ENCODE peak calls at places on chromosomes 12 and 14, in six cellular contexts. O is GM12892, E is HepG2, U is K562, B is GM12878, T is H1. N is an unnamed sample.
A peak's percentile ranks its signal among the peaks of the same experiment; 100 is the strongest.

GRCh38 chr14:99330316-99331240 is 58.6 kb upstream of the BCL11B start:
- DNase-seq in E (no peak), T (no peak), U (no peak), B (no peak), O (no peak), N (no peak)

GRCh38 chr12:2311001-2311778 is 258.4 kb downstream of the CACNA1C start:
- DNase-seq in O (no peak), T (no peak), B (no peak), U (no peak), E (no peak), N (no peak)

GRCh38 chr12:124497658-124498057 is 69.8 kb downstream of the NCOR2 start:
- DNase-seq in T (no peak), U (no peak), E (no peak), B (no peak), O (no peak), N (no peak)

GRCh38 chr12:66036317-66036716 is 94.2 kb downstream of the LLPH start:
- DNase-seq in U (no peak), B (no peak), T (no peak), O (no peak), E (peak; percentile 60), N (no peak)

GRCh38 chr14:38900887-38901286 is 202.1 kb downstream of the SEC23A start:
- DNase-seq in B (no peak), E (no peak), T (no peak), U (no peak), O (no peak), N (no peak)

GRCh38 chr12:82740129-82741000 is 53.7 kb downstream of the TMTC2 start:
- DNase-seq in E (no peak), T (no peak), B (no peak), O (no peak), U (no peak), N (no peak)

GRCh38 chr12:23887055-23887835 is 62.2 kb downstream of the SOX5 start:
- DNase-seq in O (no peak), U (peak; percentile 15), E (no peak), T (no peak), B (no peak), N (no peak)

GRCh38 chr14:64266206-64266605 is 28.0 kb downstream of the ESR2 start:
- DNase-seq in E (no peak), T (no peak), U (no peak), B (no peak), O (no peak), N (no peak)

GRCh38 chr14:95043314-95043713 is 114.0 kb downstream of the DICER1 start:
- DNase-seq in E (no peak), B (no peak), O (no peak), T (no peak), U (no peak), N (no peak)

GRCh38 chr12:2796187-2796663 is 1.5 kb downstream of the FKBP4 start:
- DNase-seq in U (no peak), B (no peak), T (no peak), E (no peak), O (no peak), N (no peak)

GRCh38 chr14:75144944-75145343 is 18.1 kb upstream of the NEK9 start:
- DNase-seq in E (no peak), B (no peak), O (no peak), T (no peak), U (no peak), N (no peak)

GRCh38 chr12:4412056-4412455 is 32.5 kb upstream of the FGF23 start:
- DNase-seq in T (no peak), E (no peak), U (no peak), O (no peak), B (no peak), N (no peak)

GRCh38 chr12:62361048-62361447 is 100.8 kb downstream of the USP15 start:
- DNase-seq in B (no peak), T (no peak), E (no peak), U (no peak), O (no peak), N (no peak)

GRCh38 chr14:51939727-51940126 is 49.6 kb upstream of the RTRAF start:
- DNase-seq in E (no peak), O (no peak), U (no peak), T (no peak), B (peak; percentile 37), N (no peak)

GRCh38 chr14:91225025-91225424 is 19.5 kb downstream of the GPR68 start:
- DNase-seq in B (no peak), E (no peak), O (no peak), T (no peak), U (no peak), N (no peak)

GRCh38 chr12:8508912-8509841 is 4.1 kb upstream of the CLEC4D start:
- DNase-seq in U (no peak), O (no peak), T (no peak), B (no peak), E (no peak), N (no peak)

GRCh38 chr12:64682572-64683277 is 72.4 kb downstream of the RASSF3 start:
- DNase-seq in B (no peak), T (no peak), E (no peak), U (no peak), O (no peak), N (no peak)

GRCh38 chr12:102726686-102727085 is 190.4 kb downstream of the PAH start:
- DNase-seq in O (no peak), T (no peak), B (no peak), E (no peak), U (no peak), N (no peak)

GRCh38 chr12:78278706-78279105 is 448.0 kb downstream of the NAV3 start:
- DNase-seq in B (no peak), T (no peak), O (no peak), U (no peak), E (no peak), N (no peak)

DNA sequence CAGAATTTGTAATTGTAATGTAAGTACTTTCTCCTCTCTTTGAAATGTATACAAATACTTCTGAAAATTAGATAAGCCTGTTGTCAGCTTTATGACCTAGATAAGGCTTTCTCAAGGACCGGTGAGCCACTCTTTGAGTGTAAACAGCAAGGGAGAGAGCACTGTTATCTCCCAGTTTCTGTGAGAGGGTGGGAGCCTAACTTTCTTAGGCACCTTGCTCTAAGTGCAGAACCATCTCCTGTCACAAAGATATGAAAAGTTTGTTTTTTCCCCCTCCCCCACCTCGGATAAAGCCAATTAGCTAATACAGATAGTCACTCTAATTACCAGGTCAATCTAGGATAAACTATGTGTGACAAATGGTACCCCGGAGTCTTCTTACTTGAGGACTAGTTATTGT is 35.8 kb downstream of the CAPS2 start:
- DNase-seq in B (no peak), U (no peak), O (no peak), T (no peak), E (no peak), N (no peak)
- TF ChIP-seq TAF1 in B (no peak), U (no peak), O (no peak), T (no peak), E (no peak), N (no peak)

GRCh38 chr12:122421263-122421814 is 1.1 kb downstream of the CLIP1 start:
- DNase-seq in O (no peak), E (peak; percentile 82), T (no peak), U (peak; percentile 35), B (no peak), N (no peak)

GRCh38 chr12:122422769-122423257 is 344 bp upstream of the CLIP1 start:
- DNase-seq in O (no peak), U (no peak), E (peak; percentile 49), T (no peak), B (no peak), N (no peak)

GRCh38 chr12:122421815-122422737 is at the start of gene CLIP1:
- DNase-seq in O (peak; percentile 46), T (no peak), B (no peak), E (peak; percentile 27), U (peak; percentile 79), N (peak; percentile 59)

GRCh38 chr12:122420471-122421262 is 1.8 kb downstream of the CLIP1 start:
- DNase-seq in U (no peak), E (no peak), T (no peak), B (no peak), O (no peak), N (no peak)

GRCh38 chr12:122423258-122424165 is 1.0 kb upstream of the CLIP1 start:
- DNase-seq in E (peak; percentile 64), T (no peak), O (no peak), U (no peak), B (no peak), N (no peak)
- TF ChIP-seq POLR2A in E (peak; percentile 43), T (no peak), O (peak; percentile 36), U (peak; percentile 84), B (no peak), N (peak; percentile 67)

DNA sequence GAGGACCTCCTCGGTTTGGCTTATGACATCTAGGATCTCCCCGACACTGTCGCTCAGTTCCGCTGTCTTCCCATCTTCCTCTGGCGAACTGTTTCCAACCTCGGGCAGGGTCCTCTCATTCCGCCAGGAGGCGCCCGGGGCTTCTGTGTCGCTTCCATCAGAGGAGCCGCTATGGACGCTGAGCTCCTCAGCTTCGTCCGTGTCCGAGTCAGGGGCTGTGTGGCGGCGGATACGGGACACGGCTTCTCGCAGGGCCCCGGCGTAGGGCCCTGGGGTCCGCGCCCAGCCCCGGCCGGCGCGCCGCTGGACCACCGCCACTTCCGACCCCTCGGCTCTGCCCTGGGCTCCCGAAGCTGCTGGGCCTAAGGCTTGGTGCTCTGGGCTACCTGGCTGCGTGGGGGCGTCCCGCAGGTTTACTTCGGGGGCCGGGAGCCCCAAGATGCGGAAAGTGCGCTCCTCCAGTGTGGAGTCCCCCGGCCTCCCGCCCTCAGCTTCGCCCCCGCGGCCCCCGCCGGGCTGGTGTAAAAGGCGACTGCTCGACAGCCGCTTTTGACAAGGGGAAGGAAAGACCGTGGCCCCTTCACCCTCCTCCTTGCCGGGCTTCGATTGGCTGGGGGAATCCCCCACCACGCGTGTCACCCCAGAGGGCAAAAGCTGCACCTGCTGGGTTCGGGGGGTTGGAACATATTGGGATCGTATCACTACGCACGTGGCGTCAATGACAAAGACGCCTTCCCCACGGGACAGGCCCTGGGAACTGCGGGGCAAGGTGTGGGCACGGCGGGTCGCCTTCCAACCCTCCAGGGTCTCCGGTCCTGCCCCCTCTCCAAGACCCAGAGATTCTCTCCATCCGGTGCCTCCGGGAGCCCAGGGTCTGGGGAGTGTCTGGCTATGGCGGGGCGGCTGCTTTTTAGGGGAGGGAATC is 2.1 kb downstream of the DDN start:
- DNase-seq in B (no peak), T (no peak), O (peak; percentile 61), U (peak; percentile 60), E (peak; percentile 65), N (peak; percentile 72)
- TF ChIP-seq TAF1 in B (no peak), T (no peak), O (no peak), U (peak; percentile 21), E (no peak), N (no peak)

GRCh38 chr14:24874514-24875202 is 175.3 kb downstream of the STXBP6 start:
- DNase-seq in T (no peak), U (no peak), B (no peak), E (peak; percentile 86), O (no peak), N (no peak)
- TF ChIP-seq POLR2A in T (no peak), U (no peak), B (no peak), E (no peak), O (no peak), N (no peak)

N was measured in GM12891.